ENCODE peak calls at places on chromosomes 7 and 10, in eight cellular contexts. D is transverse colon, Q is coronary artery, Z is K562, A is OCI-LY7, S is Peyer's patch, O is MCF 10A, L is A549. M is an unnamed sample.

GRCh38 chr10:50526185-50526584 is 97.6 kb downstream of the SGMS1 start:
- DNase-seq in D (no peak), Q (no peak), Z (peak; percentile 41), A (no peak), S (no peak), O (no peak), L (no peak), M (no peak)

GRCh38 chr7:95725170-95725569 is 47.2 kb upstream of the DYNC1I1 start:
- DNase-seq in D (no peak), Q (no peak), Z (no peak), A (no peak), S (no peak), O (peak; percentile 21), L (peak; percentile 5), M (no peak)

GRCh38 chr10:88913157-88913556 is 33.1 kb downstream of the STAMBPL1 start:
- DNase-seq in D (no peak), Q (no peak), Z (no peak), A (no peak), S (no peak), O (no peak), L (no peak), M (no peak)

GRCh38 chr10:13839430-13839986 is 252.7 kb downstream of the PRPF18 start:
- DNase-seq in D (no peak), Q (peak; percentile 87), Z (no peak), A (no peak), S (no peak), O (peak; percentile 53), L (peak; percentile 3), M (no peak)

GRCh38 chr10:89428873-89429272 is 14.5 kb downstream of the IFIT5 start:
- DNase-seq in D (no peak), Q (no peak), Z (no peak), A (no peak), S (no peak), O (no peak), L (no peak), M (no peak)

GRCh38 chr7:111439977-111440376 is 122.3 kb downstream of the IMMP2L start:
- DNase-seq in D (no peak), Q (no peak), Z (no peak), A (no peak), S (no peak), O (no peak), L (no peak), M (no peak)

GRCh38 chr7:151756076-151756731 is 120.7 kb downstream of the PRKAG2 start:
- DNase-seq in D (peak; percentile 20), Q (no peak), Z (peak; percentile 17), A (no peak), S (peak; percentile 63), O (peak; percentile 66), L (no peak), M (no peak)

GRCh38 chr7:25356534-25357151 is 128.4 kb upstream of the NPVF start:
- DNase-seq in D (no peak), Q (no peak), Z (no peak), A (no peak), S (no peak), O (no peak), L (no peak), M (no peak)

DNA sequence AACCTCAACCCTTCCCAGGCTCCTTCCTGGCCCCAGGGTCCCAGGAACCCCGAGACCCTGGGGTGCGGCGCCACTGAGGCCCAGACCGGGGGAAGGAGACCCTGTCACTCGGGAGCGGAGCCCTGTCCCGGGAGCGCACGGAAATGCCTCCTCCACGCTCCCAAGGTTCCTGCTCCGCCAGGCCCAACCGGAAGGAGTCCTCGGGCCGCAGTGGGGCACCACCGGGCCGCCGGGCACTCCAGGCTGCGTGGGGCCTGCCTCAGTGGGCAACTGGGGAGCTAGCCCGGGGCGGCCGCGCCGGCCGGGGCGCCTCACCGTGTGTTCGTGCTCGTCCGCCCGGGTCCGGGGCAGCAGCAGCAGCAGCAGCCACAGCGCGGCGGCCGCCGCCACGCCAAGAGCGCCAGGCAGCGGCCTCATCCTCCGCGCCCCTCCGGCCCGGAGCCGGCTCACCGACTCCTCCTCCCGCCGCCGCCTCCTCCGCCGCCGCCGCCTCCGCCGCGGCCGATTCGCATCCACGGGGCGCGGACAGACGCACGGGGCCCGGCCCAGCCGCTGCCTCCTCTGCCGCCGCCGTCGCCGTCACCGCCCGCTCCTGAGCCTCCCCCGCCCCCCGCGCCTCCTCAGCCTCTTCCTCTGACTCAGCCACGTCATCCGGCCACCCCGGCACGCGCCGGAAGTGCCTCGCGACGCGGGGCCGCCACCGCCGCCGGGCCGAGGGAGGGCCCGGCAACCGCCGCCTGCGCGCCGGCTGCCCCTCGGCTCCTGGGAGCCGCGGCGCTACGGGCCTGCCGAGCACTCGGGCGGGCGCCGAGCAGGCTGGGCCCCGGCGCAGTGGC is at the start of gene TM9SF3:
- DNase-seq in D (peak; percentile 95), Q (peak; percentile 93), Z (peak; percentile 90), A (peak; percentile 91), S (peak; percentile 97), O (peak; percentile 88), L (peak; percentile 89), M (peak; percentile 84)
- TF ChIP-seq CTCF in D (no peak), Q (no peak), Z (no peak), A (no peak), S (no peak), O (peak; percentile 9), L (peak; percentile 7), M (no peak)

GRCh38 chr10:72334196-72334831 is 20.4 kb downstream of the DNAJB12 start:
- DNase-seq in D (no peak), Q (peak; percentile 91), Z (peak; percentile 45), A (no peak), S (peak; percentile 63), O (peak; percentile 48), L (no peak), M (no peak)

GRCh38 chr10:72336259-72337038 is 18.3 kb downstream of the DNAJB12 start:
- DNase-seq in D (no peak), Q (peak; percentile 80), Z (no peak), A (no peak), S (no peak), O (peak; percentile 85), L (no peak), M (no peak)

GRCh38 chr10:72333111-72334012 is 21.4 kb downstream of the DNAJB12 start:
- DNase-seq in D (no peak), Q (no peak), Z (no peak), A (no peak), S (no peak), O (peak; percentile 39), L (no peak), M (no peak)

GRCh38 chr10:72335394-72336258 is 19.1 kb downstream of the DNAJB12 start:
- DNase-seq in D (peak; percentile 70), Q (peak; percentile 95), Z (no peak), A (peak; percentile 45), S (peak; percentile 90), O (peak; percentile 90), L (no peak), M (no peak)

DNA sequence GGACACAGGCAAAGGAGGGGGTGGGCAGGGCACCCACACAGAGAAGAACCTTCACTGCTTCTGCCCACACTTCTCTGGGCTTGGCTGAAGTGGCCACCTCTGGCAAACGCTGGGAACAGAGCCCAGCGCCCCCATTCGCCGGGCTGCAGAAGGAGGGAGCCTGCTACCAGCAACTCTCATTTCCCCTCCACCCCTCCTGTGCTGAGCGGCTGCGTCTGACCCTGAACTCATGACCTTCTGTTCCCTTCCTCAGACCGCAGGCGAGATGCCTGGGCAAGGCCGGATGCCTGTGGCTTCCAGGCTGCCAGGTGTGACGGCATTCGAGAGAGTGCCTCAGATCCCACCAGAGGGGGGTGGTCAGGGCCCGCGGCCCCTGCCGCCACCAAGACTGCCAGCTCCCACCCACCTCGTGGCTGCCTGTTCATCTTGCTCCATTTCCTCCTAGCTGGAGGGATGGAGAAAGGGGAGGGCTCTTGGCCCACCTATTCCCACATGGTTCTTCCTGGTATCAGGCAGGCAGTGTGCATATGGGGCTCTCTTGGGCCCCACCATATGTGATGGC is 19.8 kb downstream of the DNAJB12 start:
- DNase-seq in D (peak; percentile 90), Q (peak; percentile 99), Z (no peak), A (peak; percentile 89), S (peak; percentile 97), O (peak; percentile 100), L (no peak), M (no peak)
- TF ChIP-seq CTCF in D (no peak), Q (no peak), Z (no peak), A (peak; percentile 74), S (no peak), O (no peak), L (no peak), M (no peak)

GRCh38 chr7:143358626-143359025 is 3.9 kb downstream of the FAM131B start:
- DNase-seq in D (no peak), Q (no peak), Z (no peak), A (no peak), S (peak; percentile 43), O (no peak), L (no peak), M (no peak)

GRCh38 chr7:143354376-143354775 is 8.1 kb downstream of the FAM131B start:
- DNase-seq in D (no peak), Q (no peak), Z (no peak), A (no peak), S (no peak), O (no peak), L (no peak), M (no peak)

GRCh38 chr7:143356414-143357050 is 6.0 kb downstream of the FAM131B start:
- DNase-seq in D (no peak), Q (no peak), Z (no peak), A (no peak), S (no peak), O (no peak), L (no peak), M (no peak)

GRCh38 chr7:143354965-143355364 is 7.5 kb downstream of the FAM131B start:
- DNase-seq in D (no peak), Q (no peak), Z (no peak), A (no peak), S (no peak), O (no peak), L (no peak), M (no peak)

DNA sequence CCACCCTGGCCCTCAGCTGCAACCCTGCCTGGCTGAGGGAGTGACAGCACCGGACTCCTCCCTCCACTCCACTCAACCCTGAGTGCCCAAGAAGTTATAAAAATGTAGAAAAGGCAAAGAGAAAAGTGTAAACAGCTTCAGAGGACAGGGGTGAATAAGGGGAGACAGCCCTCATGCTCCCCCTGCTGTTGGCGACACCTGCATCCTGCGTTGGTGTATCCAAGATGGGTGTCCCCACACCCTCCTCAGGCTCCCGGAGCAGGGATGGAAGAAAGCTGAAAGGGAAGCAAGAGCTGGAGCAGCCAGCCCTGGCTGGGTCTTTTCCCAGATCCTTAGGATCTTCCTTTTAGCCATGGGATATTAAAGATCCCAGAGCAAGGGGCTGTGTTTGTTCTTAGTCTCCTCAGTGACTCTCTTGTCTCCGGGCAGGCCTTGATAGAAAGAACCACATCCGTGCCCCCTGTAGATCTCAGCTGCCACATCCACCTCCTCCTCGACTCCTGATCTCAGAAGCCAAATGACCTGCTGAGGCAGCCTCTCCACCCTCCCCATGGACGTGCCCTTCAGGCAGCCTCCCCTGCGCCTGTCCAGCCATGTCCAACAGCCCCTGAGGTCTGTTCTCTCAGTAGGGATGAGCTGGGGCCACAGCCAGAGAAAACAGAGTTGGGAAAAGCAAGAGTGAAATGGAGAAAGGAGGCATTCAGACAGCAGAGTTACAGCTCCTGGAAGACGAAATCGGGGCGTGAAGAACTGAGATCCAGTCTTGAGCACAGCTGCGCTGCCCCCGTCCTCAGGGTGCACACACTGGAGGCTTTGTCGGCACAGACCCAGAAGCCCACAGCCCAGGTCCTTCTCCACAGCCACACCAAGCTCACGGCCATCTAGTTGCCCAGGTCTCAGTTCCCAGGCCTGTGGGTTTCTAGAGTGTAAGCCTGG is 6.8 kb downstream of the FAM131B start:
- DNase-seq in D (no peak), Q (no peak), Z (peak; percentile 38), A (peak; percentile 13), S (no peak), O (no peak), L (peak; percentile 12), M (no peak)
- TF ChIP-seq CTCF in D (no peak), Q (no peak), Z (peak; percentile 31), A (peak; percentile 45), S (no peak), O (peak; percentile 9), L (no peak), M (no peak)

GRCh38 chr7:102834999-102835398 is 77.8 kb upstream of the LRRC17 start:
- DNase-seq in D (no peak), Q (no peak), Z (no peak), A (no peak), S (no peak), O (peak; percentile 63), L (peak; percentile 55), M (no peak)

GRCh38 chr7:102836206-102836938 is 76.4 kb upstream of the LRRC17 start:
- DNase-seq in D (no peak), Q (no peak), Z (no peak), A (no peak), S (no peak), O (peak; percentile 64), L (peak; percentile 63), M (no peak)

GRCh38 chr7:102836977-102837376 is 75.8 kb upstream of the LRRC17 start:
- DNase-seq in D (no peak), Q (no peak), Z (no peak), A (no peak), S (no peak), O (no peak), L (no peak), M (no peak)

GRCh38 chr7:102840404-102840803 is 72.4 kb upstream of the LRRC17 start:
- DNase-seq in D (no peak), Q (no peak), Z (no peak), A (no peak), S (no peak), O (peak; percentile 4), L (peak; percentile 37), M (no peak)

DNA sequence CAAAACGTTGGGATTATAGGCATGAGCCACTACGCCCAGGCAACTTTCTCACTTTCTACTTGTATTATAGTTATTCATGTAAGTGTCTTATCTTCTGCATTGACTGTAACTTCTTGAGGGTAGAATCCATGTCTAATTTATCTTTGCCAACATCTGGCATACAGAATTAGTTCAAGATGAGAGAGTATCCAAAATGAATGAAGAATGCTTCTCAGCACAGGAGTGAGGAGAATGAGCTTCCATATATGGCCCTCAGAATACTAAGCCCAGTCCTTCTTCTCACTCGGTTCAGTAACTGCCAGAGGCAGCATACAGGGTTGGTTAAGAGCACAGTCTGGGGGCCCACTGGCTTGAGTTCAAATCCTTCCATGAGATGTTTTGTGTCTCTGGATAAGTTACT is 75.0 kb upstream of the LRRC17 start:
- DNase-seq in D (no peak), Q (no peak), Z (no peak), A (no peak), S (no peak), O (no peak), L (no peak), M (no peak)
- TF ChIP-seq CTCF in D (no peak), Q (no peak), Z (no peak), A (no peak), S (no peak), O (no peak), L (no peak), M (no peak)